ENCODE peak calls at places on chromosomes 5 and 9, in four cellular contexts. N is WTC11, A is A549, X is HepG2. P is an unnamed sample.

GRCh38 chr5:98643544-98643943 is 129.9 kb upstream of the RGMB start:
- DNase-seq in A (no peak), X (no peak), N (no peak), P (no peak)

GRCh38 chr9:12712532-12712931 is 19.3 kb downstream of the TYRP1 start:
- DNase-seq in X (no peak), N (no peak), A (no peak), P (no peak)

GRCh38 chr5:54988817-54989216 is 3.4 kb upstream of the ESM1 start:
- DNase-seq in N (no peak), A (no peak), X (no peak), P (no peak)

GRCh38 chr5:124395287-124395686 is 351.2 kb downstream of the ZNF608 start:
- DNase-seq in X (no peak), N (no peak), A (no peak), P (no peak)

GRCh38 chr9:121893787-121894186 is 199.3 kb downstream of the TTLL11 start:
- DNase-seq in A (no peak), N (no peak), X (no peak), P (no peak)

GRCh38 chr9:137366891-137367381 is 56.0 kb downstream of the EXD3 start:
- DNase-seq in A (no peak), X (no peak), N (peak), P (no peak)

GRCh38 chr5:10863763-10864383 is 102.8 kb upstream of the DAP start:
- DNase-seq in A (peak), N (peak), X (peak), P (peak)

GRCh38 chr5:122377023-122377422 is 65.0 kb downstream of the SNCAIP start:
- DNase-seq in X (no peak), N (no peak), A (no peak), P (no peak)

GRCh38 chr5:90550963-90551362 is 7.6 kb upstream of the ADGRV1 start:
- DNase-seq in X (no peak), N (no peak), A (no peak), P (no peak)

GRCh38 chr5:109418752-109419352 is 9.1 kb upstream of the PJA2 start:
- DNase-seq in N (no peak), A (no peak), X (no peak), P (no peak)

GRCh38 chr5:170650850-170651249 is 132.7 kb upstream of the GABRP start:
- DNase-seq in N (no peak), A (no peak), X (no peak), P (no peak)
- TF ChIP-seq MAX in N (no peak), A (no peak), X (no peak), P (no peak)

GRCh38 chr5:16617272-16617973 is 626 bp upstream of the RETREG1 start:
- DNase-seq in A (no peak), X (no peak), N (no peak), P (no peak)

GRCh38 chr5:16615737-16616535 is 861 bp downstream of the RETREG1 start:
- DNase-seq in N (no peak), A (no peak), X (no peak), P (no peak)

GRCh38 chr5:16619136-16619535 is 2.3 kb upstream of the RETREG1 start:
- DNase-seq in A (no peak), X (no peak), N (no peak), P (no peak)

GRCh38 chr5:16618138-16618897 is 1.5 kb upstream of the RETREG1 start:
- DNase-seq in X (no peak), N (no peak), A (no peak), P (no peak)

DNA sequence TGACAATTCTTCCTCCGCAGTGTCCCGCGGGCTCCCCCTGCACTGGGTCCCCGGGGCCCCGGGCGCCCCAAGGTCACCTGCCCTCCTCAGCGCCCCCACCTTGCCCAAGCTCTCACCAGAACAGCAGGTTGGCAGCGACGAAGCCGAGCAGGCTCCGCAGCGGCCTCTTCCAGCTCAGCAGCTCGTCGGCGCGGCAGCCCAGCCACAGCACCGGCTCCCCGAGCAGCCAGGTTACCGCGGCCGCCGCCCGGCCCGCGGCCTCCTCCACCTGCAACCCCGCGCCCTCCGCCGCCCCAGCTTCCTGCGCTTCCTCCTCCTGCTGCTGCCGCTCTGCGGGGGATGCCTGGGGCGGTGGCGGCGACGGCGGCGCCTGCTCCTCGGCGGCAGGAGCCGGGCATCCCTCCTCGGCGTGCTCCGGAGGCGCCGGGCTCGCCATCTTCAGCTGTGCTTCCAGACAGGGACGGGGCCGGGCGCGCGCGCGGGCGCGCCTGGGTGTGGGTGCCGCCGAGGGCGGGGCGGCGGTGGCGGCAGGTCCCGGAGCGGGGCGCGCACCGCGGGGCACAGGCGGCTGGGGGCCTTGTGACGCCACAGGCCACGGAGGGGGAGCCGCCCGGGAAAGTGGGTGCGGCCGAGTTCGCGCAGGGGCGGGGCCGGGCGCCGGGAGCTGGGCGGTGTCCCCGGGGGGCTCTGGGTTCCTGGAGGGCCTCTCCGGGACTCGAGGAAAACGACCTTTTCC is at the start of gene RETREG1:
- DNase-seq in N (peak), X (no peak), A (peak), P (peak)
- TF ChIP-seq MAX in N (peak), X (no peak), A (peak), P (peak)

DNA sequence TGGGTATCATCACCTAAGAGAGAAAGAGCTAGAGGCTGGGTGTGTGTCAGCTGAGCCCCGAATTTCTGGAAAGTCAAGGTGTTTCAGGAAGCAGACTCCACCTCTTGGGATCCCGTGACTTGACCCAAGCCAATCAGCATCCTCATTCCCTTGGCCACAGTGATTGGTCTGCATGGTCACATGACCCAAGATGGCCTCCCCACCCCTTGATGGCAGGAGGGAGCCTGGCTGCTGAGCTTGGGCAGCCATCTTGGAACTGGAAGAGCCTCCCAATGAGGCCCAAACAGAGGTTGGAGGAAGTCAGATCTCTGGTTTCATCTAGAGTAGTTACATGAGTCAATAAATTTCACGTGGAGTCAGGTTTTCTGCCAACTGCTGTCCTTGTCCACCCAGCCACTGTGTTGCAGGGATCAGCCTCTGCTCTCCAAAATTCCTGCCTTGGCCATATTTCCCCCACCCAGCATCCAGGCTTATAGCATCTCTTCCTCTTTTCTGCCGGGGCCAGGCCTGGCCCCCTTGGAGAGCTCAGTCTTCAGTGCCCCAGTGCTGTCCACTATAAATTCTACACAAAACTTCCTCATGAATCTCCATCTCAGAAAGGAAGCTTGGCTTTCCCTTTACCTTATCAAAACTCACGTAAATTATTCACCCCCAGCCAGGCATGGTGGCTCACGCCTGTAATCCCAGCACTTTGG is 17.2 kb upstream of the SUSD3 start:
- DNase-seq in X (no peak), N (no peak), A (peak), P (peak)
- TF ChIP-seq MAX in X (no peak), N (no peak), A (no peak), P (no peak)

GRCh38 chr5:150043657-150044333 is 42.6 kb downstream of the CSF1R start:
- DNase-seq in N (no peak), X (no peak), A (no peak), P (no peak)

GRCh38 chr5:150046031-150046430 is 40.3 kb downstream of the CSF1R start:
- DNase-seq in X (no peak), A (no peak), N (no peak), P (no peak)

GRCh38 chr5:150044334-150044681 is 42.0 kb downstream of the CSF1R start:
- DNase-seq in X (no peak), N (no peak), A (no peak), P (no peak)

GRCh38 chr5:150044712-150045111 is 41.6 kb downstream of the CSF1R start:
- DNase-seq in X (no peak), N (no peak), A (no peak), P (no peak)

DNA sequence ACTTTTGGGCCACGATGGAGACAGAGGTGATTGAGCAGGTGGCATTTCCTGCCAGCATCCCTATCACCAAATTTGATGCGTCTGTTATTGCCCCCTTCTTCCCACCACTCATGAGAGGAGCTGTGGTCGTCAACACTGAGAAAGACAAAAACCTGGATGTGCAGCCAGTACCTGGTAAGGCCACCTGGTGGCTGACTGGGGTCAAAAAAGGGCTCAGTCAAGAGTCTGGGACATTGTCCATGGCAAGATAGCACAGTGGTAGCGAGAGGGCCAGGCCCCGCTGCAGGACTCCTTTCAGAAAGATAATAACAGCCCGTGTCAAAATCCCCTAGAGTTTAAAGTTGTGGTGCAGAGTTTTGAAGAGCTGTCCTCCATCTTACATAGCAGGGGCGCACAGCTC is 40.8 kb downstream of the CSF1R start:
- DNase-seq in A (no peak), N (peak), X (no peak), P (no peak)
- TF ChIP-seq MAX in A (no peak), N (no peak), X (no peak), P (no peak)

GRCh38 chr5:164998590-164998989 is 1493.2 kb downstream of the MAT2B start:
- DNase-seq in A (no peak), N (no peak), X (no peak), P (no peak)
- TF ChIP-seq MAX in A (no peak), N (no peak), X (no peak), P (no peak)

GRCh38 chr5:158026248-158027031 is 167.5 kb upstream of the CLINT1 start:
- DNase-seq in N (no peak), A (no peak), X (no peak), P (no peak)
- TF ChIP-seq MAX in N (no peak), A (no peak), X (no peak), P (no peak)

GRCh38 chr5:37938861-37939260 is 99.0 kb upstream of the GDNF start:
- DNase-seq in X (no peak), A (no peak), N (no peak), P (no peak)

GRCh38 chr5:37940931-37941623 is 101.2 kb upstream of the GDNF start:
- DNase-seq in N (no peak), A (no peak), X (no peak), P (no peak)

GRCh38 chr5:37933586-37933985 is 93.7 kb upstream of the GDNF start:
- DNase-seq in A (no peak), X (no peak), N (no peak), P (no peak)

GRCh38 chr5:37932450-37932849 is 92.6 kb upstream of the GDNF start:
- DNase-seq in X (no peak), N (no peak), A (no peak), P (no peak)

DNA sequence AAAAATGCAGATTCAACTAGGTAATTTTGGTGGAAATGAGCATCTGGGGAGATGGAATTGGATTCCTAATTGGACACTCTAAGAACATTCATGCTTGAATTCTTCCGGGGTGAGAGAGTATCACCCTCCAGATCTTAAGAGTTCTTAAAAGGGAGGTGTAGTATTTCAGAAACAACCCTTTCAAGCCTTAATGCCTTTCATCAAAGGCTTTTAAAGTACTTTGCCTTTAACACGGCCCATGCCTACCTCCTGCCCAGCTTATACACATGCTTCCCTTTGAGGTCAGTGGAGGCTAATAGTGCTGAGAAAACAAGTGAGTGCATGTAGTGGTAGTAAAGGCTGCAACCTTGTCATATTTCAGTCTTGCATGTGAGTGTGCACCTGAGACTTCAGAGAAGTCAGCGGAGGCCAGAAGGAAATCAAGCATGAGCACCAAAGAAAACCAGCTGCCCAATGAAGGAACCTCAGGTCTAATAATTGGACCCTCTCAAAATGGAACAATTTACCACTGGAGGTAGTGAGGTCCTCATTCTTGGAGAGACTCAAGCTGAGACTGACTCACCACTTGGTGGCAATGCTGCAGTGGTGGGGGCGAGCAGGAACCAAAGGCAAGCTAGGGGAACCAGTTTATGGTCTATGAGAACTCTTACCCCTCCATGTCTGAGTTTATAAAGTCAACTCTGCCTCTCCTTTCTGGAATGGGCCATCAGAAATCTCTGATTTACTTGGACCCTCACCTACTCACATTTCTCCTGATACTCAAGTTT is 98.4 kb upstream of the GDNF start:
- DNase-seq in X (no peak), N (no peak), A (no peak), P (no peak)
- TF ChIP-seq MAX in X (no peak), N (no peak), A (no peak), P (no peak)

DNA sequence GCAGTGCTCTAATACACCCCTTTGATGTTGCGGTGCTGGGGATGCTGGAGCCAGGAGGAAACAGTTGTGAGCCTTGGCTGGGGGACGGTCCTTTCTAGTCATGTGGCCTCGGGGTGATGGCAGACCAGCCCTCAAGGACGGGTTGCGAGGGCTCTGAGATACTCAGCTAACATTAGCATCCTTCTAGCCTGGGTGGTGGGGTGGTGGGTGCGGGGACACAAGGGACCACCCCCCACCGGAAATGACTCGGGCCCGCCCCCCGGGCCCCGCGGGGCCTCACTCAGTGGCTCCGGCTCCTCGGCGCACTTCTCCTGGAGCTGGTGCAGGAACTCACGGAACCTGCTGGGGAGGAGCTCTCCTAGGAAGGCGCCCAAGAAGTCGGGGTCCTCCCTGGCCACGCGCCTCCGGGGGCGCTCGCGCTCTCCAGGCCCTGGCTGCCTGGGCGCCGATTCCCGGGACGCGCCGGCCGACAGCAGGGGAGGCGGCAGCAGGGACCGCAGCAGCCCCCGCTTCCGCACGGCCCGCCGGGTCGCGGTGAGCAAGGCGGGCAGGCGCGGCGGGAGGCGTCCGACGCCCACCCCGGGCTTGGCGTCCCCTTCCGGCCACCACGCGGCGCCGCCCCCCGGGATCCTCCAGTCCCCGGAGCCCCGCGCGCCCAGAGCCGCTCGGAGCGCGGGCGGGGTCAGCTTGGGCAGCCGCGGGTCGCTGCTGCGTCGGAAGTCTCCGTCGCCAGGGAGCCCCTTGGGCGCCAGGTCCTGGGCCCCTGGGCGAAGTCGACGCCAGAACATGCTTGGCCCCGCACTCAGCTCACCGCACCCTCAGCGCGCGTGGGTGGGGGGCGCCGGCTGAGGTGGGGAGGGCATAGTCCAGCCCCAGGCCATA is 873 bp downstream of the C9orf50 start:
- DNase-seq in N (no peak), A (peak), X (no peak), P (no peak)
- TF ChIP-seq MAX in N (peak), A (no peak), X (peak), P (no peak)

P was measured in HCT116.